ENCODE peak calls at places on chromosomes 2 and 18, in six cellular contexts. L is right atrium auricular region, C is cardiac muscle cell, I is neural progenitor cell, D is astrocyte, Y is heart left ventricle. G is an unnamed sample.

GRCh38 chr2:235234711-235235110 is 259.1 kb upstream of the AGAP1 start:
- DNase-seq in I (no peak), C (no peak), Y (no peak), L (no peak), D (no peak), G (no peak)

GRCh38 chr2:204749319-204749718 is 204.0 kb downstream of the PARD3B start:
- DNase-seq in I (no peak), D (peak; percentile 82), L (no peak), C (no peak), Y (no peak), G (peak; percentile 61)

GRCh38 chr2:238397381-238397780 is 29.3 kb upstream of the ASB1 start:
- DNase-seq in D (no peak), L (no peak), Y (no peak), I (no peak), C (no peak), G (no peak)

GRCh38 chr2:53901192-53901591 is 41.4 kb upstream of the GPR75 start:
- DNase-seq in D (no peak), I (no peak), C (no peak), Y (no peak), L (no peak), G (no peak)

GRCh38 chr2:157264099-157264498 is 6.6 kb downstream of the GALNT5 start:
- DNase-seq in C (no peak), Y (no peak), D (peak; percentile 45), I (no peak), L (no peak), G (no peak)

GRCh38 chr18:50819027-50819726 is 639 bp downstream of the MRO start:
- DNase-seq in C (peak; percentile 49), Y (peak; percentile 39), I (peak; percentile 66), D (peak; percentile 24), L (no peak), G (no peak)

GRCh38 chr2:62435720-62436119 is 70.3 kb downstream of the TMEM17 start:
- DNase-seq in Y (no peak), I (no peak), C (no peak), D (no peak), L (no peak), G (no peak)

GRCh38 chr2:20382965-20383800 is 32.5 kb upstream of the PUM2 start:
- DNase-seq in I (no peak), D (peak; percentile 52), L (no peak), Y (no peak), C (no peak), G (peak; percentile 98)

GRCh38 chr2:105754011-105754410 is 9.3 kb downstream of the NCK2 start:
- DNase-seq in D (no peak), Y (no peak), I (no peak), C (no peak), L (no peak), G (no peak)

GRCh38 chr2:85400951-85401805 is 9.0 kb downstream of the CAPG start:
- DNase-seq in L (no peak), Y (no peak), C (no peak), I (no peak), D (no peak), G (no peak)

GRCh38 chr2:128396500-128396891 is 77.8 kb upstream of the HS6ST1 start:
- DNase-seq in Y (no peak), I (peak; percentile 79), C (peak; percentile 52), D (peak; percentile 4), L (no peak), G (peak; percentile 68)
- H3K27ac ChIP-seq in Y (no peak overlapping the region), I (no peak overlapping the region), C (no peak overlapping the region), D (peak overlapping the region; percentile 65), L (no peak overlapping the region), G (no peak overlapping the region)

GRCh38 chr2:215950009-215950408 is 63.3 kb downstream of the MREG start:
- DNase-seq in I (peak; percentile 51), Y (no peak), D (peak; percentile 39), C (peak; percentile 47), L (no peak), G (peak; percentile 55)
- TF ChIP-seq CTCF in I (peak; percentile 60), Y (peak; percentile 13), D (peak; percentile 69), C (peak; percentile 63), L (no peak), G (peak; percentile 79)

DNA sequence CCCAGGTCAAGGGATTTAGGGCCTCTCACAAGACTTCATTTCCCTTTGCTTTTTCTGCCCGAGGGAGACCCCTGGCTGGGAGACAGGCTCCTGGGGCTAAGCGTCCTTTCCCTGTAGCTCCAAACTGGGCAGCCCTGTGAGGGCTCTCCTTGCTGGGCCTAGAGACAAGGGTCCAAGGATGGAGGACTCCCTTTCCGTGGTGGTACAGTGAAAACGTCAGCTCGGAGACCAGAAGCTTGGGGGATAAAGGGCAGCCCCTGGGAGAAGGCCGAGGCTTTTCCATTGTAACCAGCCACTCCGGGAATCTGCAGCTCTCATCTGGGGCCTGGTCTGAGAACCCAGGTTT is 2.3 kb downstream of the SIX2 start:
- DNase-seq in D (no peak), Y (no peak), C (no peak), L (no peak), I (peak; percentile 23), G (no peak)
- H3K27me3 ChIP-seq in D (peaks cover 91% of the 10 kb centered on the region), Y (peaks cover 66% of the 10 kb centered on the region), C (peaks cover 92% of the 10 kb centered on the region), L (peaks cover 30% of the 10 kb centered on the region), I (peaks cover 98% of the 10 kb centered on the region), G (peaks cover 100% of the 10 kb centered on the region)

DNA sequence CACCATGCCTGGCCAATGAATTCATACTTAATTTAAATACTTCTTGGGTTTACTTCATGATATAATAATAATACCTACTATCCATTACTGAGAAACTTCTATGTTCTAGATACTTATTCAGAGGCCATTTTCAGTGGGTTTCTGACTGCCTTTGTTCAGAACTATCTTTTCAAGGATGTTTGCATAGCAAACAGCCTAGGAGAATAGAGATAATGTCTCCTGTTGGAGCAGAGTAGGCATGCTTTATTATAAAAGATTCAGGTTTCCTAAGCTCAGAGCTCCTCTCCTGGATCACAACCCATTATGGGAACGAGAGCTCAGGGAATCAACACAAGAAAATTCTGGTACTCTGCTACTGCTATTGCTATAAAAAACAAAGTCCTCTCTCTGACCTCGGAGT is 11.1 kb downstream of the FASTKD1 start:
- DNase-seq in D (no peak), C (no peak), Y (no peak), L (no peak), I (no peak), G (no peak)
- H3K27ac ChIP-seq in D (no peak overlapping the region), C (peak overlapping the region; percentile 39), Y (no peak overlapping the region), L (no peak overlapping the region), I (peak overlapping the region; percentile 4), G (no peak overlapping the region)

G was measured in foreskin keratinocyte.